ENCODE peak calls at places on chromosomes 11 and 22, in eight cellular contexts. Y, L, Z, R, B, F, H and N are unnamed samples. For H3K4me1, the result is how much of the 10 kb centered on the place peaks cover.

GRCh38 chr11:120186799-120187591 is 23.8 kb upstream of the OAF start:
- DNase-seq in Y (peak), L (no peak), Z (peak), R (no peak), B (no peak), F (no peak), H (no peak), N (peak)

GRCh38 chr11:118437046-118437735 is 899 bp downstream of the KMT2A start:
- DNase-seq in Y (peak), L (peak), Z (peak), R (peak), B (no peak), F (peak), H (peak), N (peak)

GRCh38 chr22:44567846-44568493 is 69.9 kb upstream of the RTL6 start:
- DNase-seq in Y (peak), L (peak), Z (peak), R (no peak), B (peak), F (no peak), H (no peak), N (peak)

GRCh38 chr11:65498042-65498726 is 661 bp upstream of the MALAT1 start:
- DNase-seq in Y (peak), L (peak), Z (peak), R (no peak), B (no peak), F (peak), H (peak), N (peak)

GRCh38 chr11:6648505-6648904 is 7.1 kb downstream of the DCHS1 start:
- DNase-seq in Y (peak), L (no peak), Z (no peak), R (no peak), B (no peak), F (no peak), H (no peak), N (no peak)

GRCh38 chr11:63290285-63290684 is 46.9 kb upstream of the SLC22A25 start:
- DNase-seq in Y (no peak), L (no peak), Z (no peak), R (no peak), B (no peak), F (no peak), H (no peak), N (no peak)

GRCh38 chr22:35352214-35353111 is 28.4 kb upstream of the HMOX1 start:
- DNase-seq in Y (peak), L (peak), Z (peak), R (peak), B (no peak), F (peak), H (peak), N (no peak)

GRCh38 chr11:66081505-66081904 is 11.4 kb downstream of the PACS1 start:
- DNase-seq in Y (no peak), L (peak), Z (peak), R (no peak), B (no peak), F (peak), H (peak), N (no peak)

DNA sequence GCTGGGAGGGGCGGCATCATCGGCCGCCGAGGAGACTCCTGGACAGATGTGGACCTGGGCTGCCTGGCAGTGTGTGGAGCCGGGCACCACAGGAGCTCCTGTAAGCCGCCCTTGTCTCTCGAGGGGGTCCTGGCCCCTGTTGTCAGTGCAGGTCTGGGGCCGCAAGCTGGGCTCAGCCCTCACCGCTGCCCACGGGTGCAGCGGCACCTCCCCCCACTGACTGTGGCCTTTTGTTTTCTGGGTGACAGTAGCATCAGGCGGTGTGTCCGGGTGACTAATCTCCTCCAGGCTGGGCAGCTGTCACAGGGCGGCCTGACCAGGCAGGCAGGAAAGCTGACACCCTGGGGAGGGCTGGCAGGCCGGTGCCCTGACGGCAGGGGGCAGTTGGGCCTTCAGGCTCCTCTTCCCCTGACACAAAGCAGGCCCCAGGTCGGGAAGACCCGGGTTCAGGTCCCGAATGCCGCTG is 16.2 kb downstream of the DGKZ start:
- DNase-seq in Y (no peak), L (no peak), Z (no peak), R (no peak), B (peak), F (no peak), H (no peak), N (no peak)
- TF ChIP-seq CTCF in Y (no peak), L (no peak), Z (no peak), R (no peak), B (peak), F (no peak), H (no peak), N (no peak)

DNA sequence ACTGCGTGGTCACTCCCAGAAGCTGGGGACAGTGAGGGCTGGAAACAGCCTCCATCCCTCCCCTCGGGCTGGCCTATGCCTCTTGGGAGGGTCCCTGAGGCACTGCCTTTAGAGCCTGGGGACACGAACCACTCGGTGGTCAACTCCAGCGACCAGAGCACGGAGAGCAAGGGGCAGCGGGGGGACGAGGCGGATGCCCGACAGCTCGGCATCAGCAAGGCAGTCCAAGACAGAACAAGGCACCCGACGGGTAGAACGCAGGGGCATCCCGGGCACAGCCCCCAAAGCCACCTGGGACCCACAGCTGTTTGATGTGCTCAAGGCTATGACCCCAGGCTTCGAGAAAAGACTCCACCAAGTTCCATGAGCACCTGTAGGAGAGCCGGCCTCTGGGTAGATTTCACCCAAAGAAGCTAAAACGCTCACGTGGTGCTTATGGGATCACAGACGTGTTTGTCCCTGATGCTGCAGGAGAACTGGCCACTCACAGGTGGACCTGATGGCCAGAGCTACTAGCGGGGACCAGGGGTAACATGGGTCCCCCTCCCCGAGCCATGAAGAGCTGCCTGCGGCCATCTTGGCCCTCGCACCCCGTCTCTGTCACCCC is 510 bp upstream of the LSP1 start:
- DNase-seq in Y (no peak), L (no peak), Z (no peak), R (no peak), B (no peak), F (no peak), H (no peak), N (no peak)
- H3K4me1 ChIP-seq in Y (under half), L (half or more), Z (under half), R (under half), B (under half), F (under half), H (under half), N (under half)

DNA sequence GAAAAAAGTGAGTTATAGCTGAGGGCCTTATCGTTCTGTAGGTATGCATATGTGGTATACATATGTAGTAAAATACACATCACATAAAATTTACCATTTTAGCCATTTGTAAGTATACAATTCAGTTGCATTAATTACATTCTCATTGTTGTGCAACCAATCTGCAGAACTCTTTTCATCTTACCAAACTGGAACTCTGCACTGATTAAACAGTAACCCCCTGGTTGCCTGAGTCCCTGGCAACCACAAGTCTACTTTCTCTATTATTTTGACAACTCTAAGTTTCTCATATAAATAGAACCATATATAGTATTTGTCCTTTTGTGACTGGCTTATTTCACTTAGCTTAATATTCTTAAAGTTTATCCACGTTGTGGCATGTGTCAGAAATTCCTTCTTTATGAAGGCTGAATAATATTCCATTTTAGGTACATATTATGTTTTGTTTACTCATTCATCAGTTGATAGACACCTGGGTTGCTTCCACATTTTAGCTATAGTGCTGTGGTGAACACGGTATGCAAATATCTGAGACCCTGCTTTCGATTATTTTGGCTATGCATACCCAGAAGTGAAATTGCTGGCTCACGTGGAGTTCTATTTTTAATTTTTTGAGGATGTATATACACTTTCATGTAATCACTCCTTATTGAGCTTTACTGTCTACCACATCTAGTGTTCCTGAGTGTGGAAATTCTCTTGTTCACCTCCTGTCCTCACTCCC is 1.6 kb upstream of the DDX10 start:
- DNase-seq in Y (no peak), L (no peak), Z (no peak), R (no peak), B (no peak), F (no peak), H (no peak), N (no peak)
- H3K27ac ChIP-seq in Y (no peak), L (no peak), Z (no peak), R (no peak), B (no peak), F (no peak), H (no peak), N (no peak)

GRCh38 chr11:78226684-78227680 is 38.3 kb downstream of the USP35 start:
- DNase-seq in Y (no peak), L (no peak), Z (no peak), R (no peak), B (no peak), F (no peak), H (no peak), N (no peak)

GRCh38 chr11:78227906-78228305 is 39.2 kb downstream of the USP35 start:
- DNase-seq in Y (no peak), L (no peak), Z (no peak), R (no peak), B (no peak), F (no peak), H (no peak), N (no peak)

GRCh38 chr11:78230161-78230877 is 41.6 kb downstream of the USP35 start:
- DNase-seq in Y (no peak), L (no peak), Z (no peak), R (no peak), B (no peak), F (no peak), H (no peak), N (no peak)

GRCh38 chr11:78229106-78229505 is 40.4 kb downstream of the USP35 start:
- DNase-seq in Y (no peak), L (no peak), Z (no peak), R (no peak), B (no peak), F (no peak), H (no peak), N (no peak)

DNA sequence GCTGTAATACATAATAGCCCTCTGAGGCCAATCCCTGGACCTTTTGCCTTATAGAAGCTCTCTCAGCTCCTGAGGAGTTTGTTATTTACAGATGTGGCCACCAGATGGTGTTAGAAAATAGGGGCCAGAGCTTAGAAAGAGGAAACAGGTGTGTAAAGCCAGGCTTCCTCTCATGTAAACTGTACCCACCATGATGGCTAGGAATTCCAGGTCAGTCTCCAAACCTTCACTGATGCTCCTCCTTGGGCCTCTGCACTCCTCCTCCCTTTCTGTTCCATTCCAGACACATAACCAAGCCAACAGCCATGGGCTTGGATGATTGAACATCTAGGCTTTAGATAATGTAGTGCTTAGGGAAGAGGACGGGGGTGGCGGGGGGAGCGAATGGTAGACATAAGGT is 39.7 kb downstream of the USP35 start:
- DNase-seq in Y (peak), L (no peak), Z (peak), R (peak), B (peak), F (no peak), H (no peak), N (peak)
- TF ChIP-seq CTCF in Y (peak), L (no peak), Z (peak), R (peak), B (peak), F (peak), H (peak), N (peak)

DNA sequence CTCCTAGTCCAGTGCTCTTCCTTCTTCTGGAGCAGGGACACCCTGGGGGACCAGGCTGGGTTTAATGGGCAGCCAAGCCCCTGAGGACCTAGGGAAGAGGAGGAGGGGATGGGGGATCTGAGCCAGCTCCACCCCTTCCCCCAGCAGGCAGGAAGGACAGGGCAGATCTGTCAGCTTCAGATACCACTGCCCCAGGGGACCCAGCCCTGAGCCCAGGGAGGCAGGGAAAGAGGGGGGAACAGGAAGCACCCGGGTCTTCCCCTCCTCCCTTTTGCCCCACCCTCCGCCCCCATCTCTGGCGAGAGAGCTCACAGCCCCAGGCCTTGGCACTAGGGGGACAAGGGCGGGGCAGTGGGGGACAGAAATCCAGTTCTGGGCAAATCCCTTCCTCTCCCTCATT is 11.7 kb upstream of the SOX10 start:
- DNase-seq in Y (peak), L (no peak), Z (no peak), R (no peak), B (no peak), F (no peak), H (no peak), N (no peak)
- H3K4me1 ChIP-seq in Y (under half), L (under half), Z (under half), R (under half), B (under half), F (under half), H (under half), N (under half)

GRCh38 chr11:46665356-46665755 is 35.1 kb downstream of the ARHGAP1 start:
- DNase-seq in Y (no peak), L (no peak), Z (no peak), R (no peak), B (no peak), F (no peak), H (no peak), N (no peak)
- H3K27ac ChIP-seq in Y (no peak), L (no peak), Z (no peak), R (no peak), B (no peak), F (no peak), H (peak), N (no peak)

GRCh38 chr11:43282607-43283440 is 29.0 kb upstream of the API5 start:
- DNase-seq in Y (peak), L (peak), Z (peak), R (peak), B (peak), F (no peak), H (no peak), N (peak)

DNA sequence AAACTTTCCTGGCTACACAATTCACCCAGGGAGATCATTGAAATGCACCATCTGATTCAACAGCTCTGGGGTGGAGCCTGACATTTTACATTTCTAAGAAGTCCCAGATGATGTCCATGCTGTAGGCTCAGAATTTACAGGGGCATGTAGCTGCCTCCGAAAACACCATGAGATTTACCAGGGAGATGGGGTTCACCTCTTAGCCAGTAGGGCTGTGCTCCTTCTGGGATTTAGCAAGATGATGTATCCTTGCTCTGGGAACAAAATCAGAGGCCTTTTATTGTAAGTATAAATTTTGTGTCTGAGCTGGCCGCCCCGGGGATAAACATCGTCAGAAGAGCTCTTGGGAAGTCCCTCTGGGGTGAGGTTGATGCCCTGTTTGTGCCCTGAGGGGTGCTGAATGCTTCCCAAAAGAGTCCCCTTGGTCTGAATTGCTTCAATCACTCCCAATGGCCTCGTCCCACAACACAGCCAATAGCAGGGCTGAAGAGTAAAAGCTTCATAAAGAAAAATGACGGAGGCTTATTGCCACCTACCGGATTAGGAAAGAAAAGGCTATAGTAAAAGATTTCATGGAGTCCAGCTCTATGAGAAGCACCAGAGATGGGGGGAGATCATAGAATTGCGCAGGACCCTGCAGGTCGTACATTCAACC is 33.4 kb upstream of the API5 start:
- DNase-seq in Y (peak), L (no peak), Z (no peak), R (peak), B (peak), F (no peak), H (no peak), N (peak)
- TF ChIP-seq CTCF in Y (peak), L (no peak), Z (peak), R (peak), B (peak), F (no peak), H (no peak), N (peak)

DNA sequence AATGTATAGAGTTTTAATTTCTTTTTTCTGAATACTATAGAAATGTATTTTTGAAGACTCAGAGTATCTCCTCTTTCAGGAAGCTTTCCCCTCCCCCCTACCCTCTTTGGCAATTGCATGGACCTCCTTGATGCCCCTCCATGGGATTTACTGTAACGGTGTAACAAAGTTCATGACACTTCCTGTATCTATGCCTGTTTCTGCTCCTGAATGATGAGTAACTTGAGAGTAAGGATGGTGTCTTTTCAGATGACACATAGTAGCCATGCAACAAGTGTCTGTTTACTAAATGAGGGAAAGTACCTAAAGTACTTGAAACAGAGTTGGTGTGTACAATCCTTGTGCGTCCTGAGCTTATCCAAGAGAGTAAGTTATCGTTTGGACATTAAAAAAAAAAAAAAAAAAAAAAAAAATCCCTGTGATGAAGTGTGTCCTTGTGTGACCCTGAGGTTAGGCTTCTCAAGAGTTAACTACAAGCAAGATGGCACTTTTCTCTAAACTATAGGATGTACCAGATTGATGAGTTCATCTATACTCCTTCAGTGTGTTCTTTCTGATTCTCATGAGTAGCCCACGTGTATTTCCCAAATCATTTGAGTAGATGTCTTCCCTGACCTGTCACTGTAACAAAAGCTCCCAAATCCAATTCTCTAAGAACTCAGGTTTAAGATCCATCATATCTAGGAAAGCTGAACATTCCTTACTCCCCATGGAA is 7.4 kb downstream of the ETS1 start:
- DNase-seq in Y (no peak), L (no peak), Z (no peak), R (no peak), B (no peak), F (no peak), H (no peak), N (no peak)
- H3K4me1 ChIP-seq in Y (under half), L (under half), Z (under half), R (under half), B (under half), F (under half), H (under half), N (under half)

DNA sequence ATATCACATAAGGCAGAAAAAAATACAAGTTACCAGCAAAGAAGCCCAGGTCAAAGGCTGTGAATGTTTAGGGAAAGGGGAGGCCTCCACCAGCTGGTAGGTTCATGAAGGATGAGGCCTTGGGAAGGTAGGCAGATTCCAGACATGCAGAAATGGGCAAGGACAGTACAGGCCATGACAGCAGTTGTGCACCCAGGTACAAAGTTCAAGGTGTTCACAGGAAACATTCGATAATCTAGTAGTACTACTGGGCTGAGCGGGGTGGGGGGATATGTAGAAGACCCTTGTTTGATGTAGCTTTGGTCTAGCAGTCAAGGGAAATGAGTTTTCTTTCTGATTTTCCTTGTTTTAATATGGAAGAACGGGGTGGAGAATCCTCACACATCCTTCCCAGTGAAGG is 152.8 kb upstream of the RASSF10 start:
- DNase-seq in Y (no peak), L (no peak), Z (no peak), R (no peak), B (no peak), F (no peak), H (no peak), N (no peak)
- H3K27ac ChIP-seq in Y (no peak), L (no peak), Z (no peak), R (no peak), B (no peak), F (no peak), H (no peak), N (no peak)